ENCODE peak calls at places on chromosomes 6 and 20, in six cellular contexts. S, N, O, E, R and J are unnamed samples.

GRCh38 chr6:152399409-152399808 is 237.8 kb downstream of the SYNE1 start:
- DNase-seq in S (no peak), N (no peak), O (no peak), E (no peak), R (no peak), J (no peak)

GRCh38 chr6:161578478-161578877 is 304.6 kb upstream of the AGPAT4 start:
- DNase-seq in S (no peak), N (no peak), O (no peak), E (no peak), R (no peak), J (no peak)

GRCh38 chr20:63241272-63241671 is 5.6 kb downstream of the BIRC7 start:
- DNase-seq in S (no peak), N (no peak), O (no peak), E (no peak), R (no peak), J (no peak)

GRCh38 chr20:63083831-63084562 is 77.2 kb upstream of the BHLHE23 start:
- DNase-seq in S (no peak), N (no peak), O (no peak), E (no peak), R (no peak), J (no peak)

GRCh38 chr6:81105998-81106397 is 646.5 kb downstream of the TENT5A start:
- DNase-seq in S (no peak), N (no peak), O (no peak), E (no peak), R (no peak), J (no peak)

GRCh38 chr6:47358440-47359225 is 48.9 kb upstream of the TNFRSF21 start:
- DNase-seq in S (no peak), N (no peak), O (no peak), E (no peak), R (no peak), J (no peak)

GRCh38 chr6:168719901-168720300 is 278.9 kb downstream of the SMOC2 start:
- DNase-seq in S (no peak), N (no peak), O (no peak), E (no peak), R (no peak), J (no peak)

GRCh38 chr6:12545837-12546658 is 170.5 kb upstream of the PHACTR1 start:
- DNase-seq in S (peak), N (no peak), O (peak), E (no peak), R (no peak), J (no peak)

GRCh38 chr20:5688431-5688972 is 61.7 kb upstream of the SHLD1 start:
- DNase-seq in S (no peak), N (no peak), O (no peak), E (no peak), R (no peak), J (no peak)

GRCh38 chr20:57211949-57212889 is 54.2 kb downstream of the BMP7 start:
- DNase-seq in S (peak), N (no peak), O (peak), E (no peak), R (no peak), J (peak)

GRCh38 chr6:1390805-1391511 is 1.6 kb downstream of the FOXF2 start:
- DNase-seq in S (no peak), N (no peak), O (no peak), E (no peak), R (no peak), J (no peak)

DNA sequence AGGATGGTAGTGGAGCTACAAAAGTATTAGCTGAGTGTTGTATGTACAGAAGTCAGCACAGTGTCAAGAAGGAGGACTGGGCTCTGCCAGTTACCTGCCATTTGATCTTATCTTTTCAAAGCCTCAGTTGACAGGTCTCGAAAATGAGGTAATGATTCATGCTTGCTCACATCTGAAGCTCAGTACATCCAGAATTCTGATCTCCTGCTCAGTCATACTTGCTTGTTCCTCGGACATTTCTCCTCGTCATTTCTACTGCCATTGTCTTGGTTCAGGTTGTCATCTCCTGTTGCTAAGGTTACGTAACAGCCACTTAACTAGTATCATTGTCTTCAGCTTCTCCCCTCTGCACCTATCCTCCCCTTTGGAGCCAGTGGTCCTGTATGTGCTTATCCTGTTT is 89.5 kb downstream of the SLX4IP start:
- DNase-seq in S (peak), N (no peak), O (peak), E (no peak), R (no peak), J (no peak)
- H3K27ac ChIP-seq in S (no peak), N (no peak), O (no peak), E (no peak), R (no peak), J (peak)

DNA sequence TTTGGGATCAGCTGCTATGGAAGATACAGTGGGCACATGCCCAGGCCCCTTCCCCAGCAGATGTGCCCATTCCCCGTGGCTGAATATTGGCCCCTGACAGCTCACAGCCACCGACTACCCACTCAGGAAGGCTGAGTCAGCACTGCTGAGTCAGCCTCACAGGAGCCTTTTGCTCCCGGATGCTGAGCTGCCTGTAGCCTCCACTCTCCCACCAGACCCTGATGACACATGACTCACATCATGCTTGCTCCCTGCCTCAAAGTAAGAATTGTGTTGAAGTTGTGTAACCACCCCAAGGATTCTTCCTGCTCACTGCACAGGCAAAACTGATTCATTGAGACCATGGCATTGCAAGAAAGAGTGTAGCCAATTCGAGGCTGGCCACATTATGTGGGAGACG is 556.8 kb upstream of the CDH4 start:
- DNase-seq in S (no peak), N (no peak), O (no peak), E (no peak), R (no peak), J (no peak)
- H3K27ac ChIP-seq in S (no peak), N (no peak), O (no peak), E (no peak), R (no peak), J (no peak)

GRCh38 chr6:147285087-147285855 is 81.1 kb downstream of the STXBP5 start:
- DNase-seq in S (peak), N (no peak), O (no peak), E (no peak), R (no peak), J (no peak)
- H3K27ac ChIP-seq in S (no peak), N (no peak), O (no peak), E (no peak), R (no peak), J (no peak)

GRCh38 chr6:151043944-151044343 is 178.4 kb downstream of the MTHFD1L start:
- DNase-seq in S (no peak), N (no peak), O (no peak), E (no peak), R (no peak), J (no peak)
- H3K27ac ChIP-seq in S (peak), N (no peak), O (peak), E (no peak), R (no peak), J (peak)